ENCODE peak calls at places on chromosomes 11 and 22, in four cellular contexts. R is GM10248, I is choroid plexus epithelial cell, H is hypothalamus. Z is an unnamed sample.

GRCh38 chr11:120337896-120338840 is 2.0 kb downstream of the ARHGEF12 start:
- DNase-seq in R (no peak), I (peak), H (no peak), Z (peak)

GRCh38 chr11:14144905-14145304 is 182.4 kb downstream of the SPON1 start:
- DNase-seq in R (no peak), I (no peak), H (no peak), Z (no peak)

GRCh38 chr11:124863137-124863825 is 2.0 kb upstream of the ROBO3 start:
- DNase-seq in R (no peak), I (peak), H (no peak), Z (peak)

GRCh38 chr11:22802861-22803260 is 26.7 kb downstream of the SVIP start:
- DNase-seq in R (no peak), I (no peak), H (no peak), Z (no peak)

GRCh38 chr11:8905528-8906165 is 5.3 kb upstream of the AKIP1 start:
- DNase-seq in R (no peak), I (peak), H (no peak), Z (peak)

GRCh38 chr11:80487952-80488351 is 1047.1 kb upstream of the TENM4 start:
- DNase-seq in R (no peak), I (no peak), H (no peak), Z (no peak)

GRCh38 chr11:19864141-19865120 is 151.8 kb downstream of the NAV2 start:
- DNase-seq in R (no peak), I (peak), H (no peak), Z (no peak)

GRCh38 chr11:19595840-19596751 is 116.5 kb upstream of the NAV2 start:
- DNase-seq in R (no peak), I (peak), H (no peak), Z (peak)

GRCh38 chr11:59271811-59272327 is 59.1 kb upstream of the MPEG1 start:
- DNase-seq in R (no peak), I (no peak), H (no peak), Z (no peak)

GRCh38 chr11:133078591-133079179 is 453.6 kb downstream of the OPCML start:
- DNase-seq in R (peak), I (peak), H (no peak), Z (peak)

GRCh38 chr22:26894766-26895485 is 237.5 kb downstream of the MIAT start:
- DNase-seq in R (no peak), I (peak), H (no peak), Z (peak)

GRCh38 chr11:2807801-2808241 is 77.8 kb downstream of the CDKN1C start:
- DNase-seq in R (no peak), I (no peak), H (no peak), Z (no peak)

GRCh38 chr22:27913162-27913741 is 5.8 kb downstream of the PITPNB start:
- DNase-seq in R (peak), I (peak), H (no peak), Z (peak)

GRCh38 chr11:126654886-126655806 is 299.7 kb downstream of the ST3GAL4 start:
- DNase-seq in R (no peak), I (no peak), H (no peak), Z (peak)

GRCh38 chr22:42970029-42970428 is 44.9 kb downstream of the PACSIN2 start:
- DNase-seq in R (no peak), I (no peak), H (no peak), Z (peak)

GRCh38 chr11:16815047-16815767 is 76.8 kb downstream of the C11orf58 start:
- DNase-seq in R (no peak), I (peak), H (no peak), Z (peak)

GRCh38 chr11:65425105-65425970 is 2.7 kb downstream of the NEAT1 start:
- DNase-seq in R (no peak), I (peak), H (no peak), Z (peak)

GRCh38 chr11:41377709-41378394 is 81.6 kb downstream of the LRRC4C start:
- DNase-seq in R (no peak), I (no peak), H (no peak), Z (no peak)

GRCh38 chr11:130840683-130841082 is 75.6 kb downstream of the SNX19 start:
- DNase-seq in R (no peak), I (no peak), H (no peak), Z (peak)

GRCh38 chr11:78547931-78548705 is 26.5 kb downstream of the NARS2 start:
- DNase-seq in R (no peak), I (no peak), H (no peak), Z (no peak)

GRCh38 chr11:84720706-84721402 is 906.3 kb downstream of the DLG2 start:
- DNase-seq in R (no peak), I (peak), H (no peak), Z (peak)

GRCh38 chr22:39773976-39774539 is 119.5 kb downstream of the ENTHD1 start:
- DNase-seq in R (peak), I (peak), H (no peak), Z (no peak)

GRCh38 chr11:104830080-104830479 is 68.2 kb downstream of the CASP12 start:
- DNase-seq in R (no peak), I (peak), H (no peak), Z (peak)

GRCh38 chr11:120324932-120325810 is at the start of gene TLCD5:
- DNase-seq in R (peak), I (peak), H (no peak), Z (peak)

GRCh38 chr11:65485820-65486219 is 13.0 kb upstream of the MALAT1 start:
- DNase-seq in R (no peak), I (no peak), H (no peak), Z (no peak)

GRCh38 chr11:61153593-61154090 is 7.6 kb downstream of the VPS37C start:
- DNase-seq in R (no peak), I (peak), H (no peak), Z (peak)